ENCODE peak calls at places on chromosomes 7 and 10, in five cellular contexts. G is IMR-90, I is mesendoderm, J is trophoblast cell, T is H1. E is an unnamed sample.

GRCh38 chr7:22784346-22784745 is 38.3 kb downstream of the TOMM7 start:
- DNase-seq in T (no peak), I (peak; percentile 48), J (no peak), G (peak; percentile 25), E (no peak)

GRCh38 chr7:348480-348844 is 58.5 kb downstream of the FOXL3 start:
- DNase-seq in G (no peak), J (no peak), T (no peak), I (no peak), E (no peak)

GRCh38 chr7:4100691-4101090 is 581.4 kb upstream of the FOXK1 start:
- DNase-seq in I (no peak), T (no peak), G (no peak), J (no peak), E (no peak)

GRCh38 chr10:126016884-126017283 is 120.5 kb downstream of the FANK1 start:
- DNase-seq in G (no peak), J (no peak), I (no peak), T (no peak), E (no peak)

GRCh38 chr7:128425851-128426250 is 16.1 kb upstream of the IMPDH1 start:
- DNase-seq in T (no peak), I (peak; percentile 70), G (peak; percentile 52), J (peak; percentile 83), E (peak; percentile 69)

GRCh38 chr7:72785166-72785955 is 42.6 kb downstream of the TYW1B start:
- DNase-seq in G (peak; percentile 71), I (peak; percentile 32), T (no peak), J (peak; percentile 86), E (no peak)

GRCh38 chr7:143048827-143049226 is 3.3 kb upstream of the OR6V1 start:
- DNase-seq in T (no peak), I (no peak), G (no peak), J (no peak), E (no peak)

GRCh38 chr7:140036224-140036651 is 26.5 kb downstream of the PARP12 start:
- DNase-seq in G (no peak), J (no peak), T (no peak), I (no peak), E (no peak)

GRCh38 chr7:29434405-29434804 is 129.2 kb upstream of the PRR15 start:
- DNase-seq in G (no peak), I (peak; percentile 16), J (no peak), T (no peak), E (no peak)

GRCh38 chr7:121450631-121451030 is 54.5 kb upstream of the FAM3C start:
- DNase-seq in I (no peak), G (no peak), J (no peak), T (no peak), E (no peak)

GRCh38 chr10:127148066-127148932 is 48.1 kb downstream of the INSYN2A start:
- DNase-seq in I (peak; percentile 6), T (no peak), G (peak; percentile 91), J (peak; percentile 36), E (no peak)

GRCh38 chr7:133961724-133962123 is 165.4 kb upstream of the LRGUK start:
- DNase-seq in J (no peak), T (no peak), I (no peak), G (no peak), E (no peak)

GRCh38 chr10:76133597-76134255 is 702.3 kb downstream of the LRMDA start:
- DNase-seq in I (no peak), J (no peak), T (no peak), G (no peak), E (no peak)

GRCh38 chr7:150971242-150972048 is 6.7 kb downstream of the KCNH2 start:
- DNase-seq in J (no peak), G (no peak), I (no peak), T (no peak), E (no peak)

GRCh38 chr7:129464194-129464593 is 30.0 kb downstream of the STRIP2 start:
- DNase-seq in T (no peak), G (no peak), J (no peak), I (no peak), E (no peak)

GRCh38 chr10:43042503-43043341 is 34.1 kb upstream of the RET start:
- DNase-seq in J (no peak), I (peak; percentile 27), T (no peak), G (no peak), E (no peak)

GRCh38 chr10:8095962-8096361 is 41.5 kb downstream of the GATA3 start:
- DNase-seq in G (no peak), J (peak; percentile 23), I (no peak), T (no peak), E (no peak)

GRCh38 chr7:64879097-64879730 is 23.9 kb upstream of the ZNF273 start:
- DNase-seq in J (no peak), T (no peak), G (no peak), I (no peak), E (no peak)

GRCh38 chr7:91554893-91555292 is 290.7 kb downstream of the FZD1 start:
- DNase-seq in G (no peak), J (no peak), T (no peak), I (peak; percentile 96), E (no peak)

GRCh38 chr10:111137012-111137411 is 60.2 kb downstream of the ADRA2A start:
- DNase-seq in T (peak; percentile 62), I (peak; percentile 41), G (no peak), J (no peak), E (peak; percentile 53)

GRCh38 chr7:469591-469961 is 50.1 kb downstream of the PDGFA start:
- DNase-seq in G (no peak), I (no peak), T (no peak), J (no peak), E (no peak)

GRCh38 chr7:103299660-103300059 is 2.4 kb downstream of the PMPCB start:
- DNase-seq in J (no peak), I (no peak), G (no peak), T (no peak), E (no peak)

GRCh38 chr7:103297837-103298179 is 573 bp downstream of the PMPCB start:
- DNase-seq in T (no peak), I (peak; percentile 5), G (no peak), J (no peak), E (no peak)

GRCh38 chr7:103293526-103293925 is 3.7 kb upstream of the PMPCB start:
- DNase-seq in I (no peak), G (no peak), J (no peak), T (no peak), E (no peak)

GRCh38 chr7:103296901-103297836 is at the start of gene PMPCB:
- DNase-seq in G (peak; percentile 87), T (peak; percentile 82), J (peak; percentile 98), I (peak; percentile 96), E (peak; percentile 91)
- H3K23ac ChIP-seq in G (peak within 1 kb of the TSS; percentile 64), T (no peak within 1 kb of the TSS), J (no peak within 1 kb of the TSS), I (peak within 1 kb of the TSS; percentile 50), E (peak within 1 kb of the TSS; percentile 94)

GRCh38 chr7:7786595-7786994 is 68.2 kb upstream of the RPA3 start:
- DNase-seq in I (no peak), G (no peak), J (no peak), T (no peak), E (no peak)

GRCh38 chr7:7779888-7780287 is 61.5 kb upstream of the RPA3 start:
- DNase-seq in G (no peak), J (no peak), T (no peak), I (no peak), E (no peak)

GRCh38 chr7:7785349-7785973 is 67.1 kb upstream of the RPA3 start:
- DNase-seq in G (no peak), J (no peak), T (no peak), I (no peak), E (no peak)

DNA sequence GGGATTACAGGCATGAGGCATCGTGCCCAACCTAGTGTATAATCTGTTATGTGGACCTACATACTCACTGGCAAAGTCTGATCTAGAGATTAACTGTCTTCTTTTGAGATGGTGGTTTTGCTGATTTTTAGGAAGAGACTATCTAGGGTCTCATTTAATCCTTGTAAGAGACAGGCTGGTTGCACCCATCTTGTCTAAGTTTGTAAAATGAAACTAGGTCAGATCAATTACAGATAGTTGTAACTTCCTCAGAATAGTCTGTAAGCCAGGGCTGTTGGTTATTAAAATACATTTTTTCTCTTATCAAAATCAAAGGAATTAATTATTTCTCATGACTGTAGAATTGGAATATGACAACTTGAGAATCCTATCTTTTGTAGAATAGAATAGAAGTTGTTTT is 64.6 kb upstream of the RPA3 start:
- DNase-seq in T (no peak), G (no peak), I (no peak), J (no peak), E (no peak)
- H3K4me3 ChIP-seq in T (no peak overlapping the region), G (no peak overlapping the region), I (no peak overlapping the region), J (no peak overlapping the region), E (no peak overlapping the region)

GRCh38 chr10:11611248-11612003 is at the start of gene USP6NL:
- DNase-seq in I (peak; percentile 86), G (peak; percentile 74), T (peak; percentile 31), J (peak; percentile 85), E (peak; percentile 89)
- H3K23ac ChIP-seq in I (peak within 1 kb of the TSS; percentile 16), G (peak within 1 kb of the TSS; percentile 94), T (no peak within 1 kb of the TSS), J (peak within 1 kb of the TSS; percentile 85), E (peak within 1 kb of the TSS; percentile 65)

DNA sequence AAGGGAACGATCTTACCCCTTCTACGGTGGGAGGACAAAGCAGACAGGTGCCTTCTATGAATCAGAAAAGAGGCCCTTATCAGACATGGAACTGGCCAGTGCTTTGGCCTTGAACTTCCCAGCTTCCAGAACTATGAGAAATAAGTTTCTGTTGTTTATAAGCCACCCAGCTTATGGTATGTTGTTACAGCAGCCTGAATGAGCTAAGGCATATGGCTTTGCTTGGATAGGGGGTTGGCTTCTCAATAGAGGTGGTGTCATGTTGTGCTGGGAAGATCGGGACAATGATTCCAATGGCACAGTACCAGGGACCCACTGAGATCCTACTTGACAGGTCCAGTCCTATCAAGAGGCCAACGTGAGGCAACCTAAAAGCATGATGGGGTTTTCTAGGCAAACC is 183.4 kb upstream of the BMPER start:
- DNase-seq in J (peak; percentile 38), T (no peak), I (no peak), G (peak; percentile 42), E (no peak)
- H3K4me3 ChIP-seq in J (no peak overlapping the region), T (no peak overlapping the region), I (no peak overlapping the region), G (no peak overlapping the region), E (no peak overlapping the region)

GRCh38 chr10:102420810-102421644 is at the start of gene FBXL15:
- DNase-seq in T (peak; percentile 90), I (peak; percentile 98), J (peak; percentile 99), G (peak; percentile 95), E (peak; percentile 99)
- H3K23ac ChIP-seq in T (no peak within 1 kb of the TSS), I (no peak within 1 kb of the TSS), J (no peak within 1 kb of the TSS), G (peak within 1 kb of the TSS; percentile 74), E (peak within 1 kb of the TSS; percentile 74)